ENCODE peak calls at places on chromosome 11, in six cellular contexts. One of them, this sample, is unnamed. For H3K4me1, the result is how much of the 10 kb centered on the place peaks cover.

GRCh38 chr11:2699531-2700414 is at the start of gene KCNQ1OT1:
- DNase-seq in ovary: peak
- DNase-seq in endothelial cell of umbilical vein: peak
- DNase-seq in tibial artery: peak
- DNase-seq in mammary epithelial cell: peak
- DNase-seq in PC-3: peak
- DNase-seq in this sample: peak

GRCh38 chr11:7924526-7924925 is 6.5 kb downstream of the OR10A6 start:
- DNase-seq in PC-3: no peak
- DNase-seq in ovary: no peak
- DNase-seq in tibial artery: no peak
- DNase-seq in mammary epithelial cell: no peak
- DNase-seq in endothelial cell of umbilical vein: no peak
- DNase-seq in this sample: peak

GRCh38 chr11:69249641-69250502 is 44.1 kb upstream of the MYEOV start:
- DNase-seq in ovary: no peak
- DNase-seq in endothelial cell of umbilical vein: no peak
- DNase-seq in tibial artery: peak
- DNase-seq in PC-3: peak
- DNase-seq in mammary epithelial cell: no peak
- DNase-seq in this sample: no peak

GRCh38 chr11:93541884-93542752 is 1.1 kb downstream of the SMCO4 start:
- DNase-seq in tibial artery: peak
- DNase-seq in endothelial cell of umbilical vein: peak
- DNase-seq in PC-3: peak
- DNase-seq in mammary epithelial cell: peak
- DNase-seq in ovary: peak
- DNase-seq in this sample: peak

GRCh38 chr11:66070604-66071325 is 693 bp downstream of the PACS1 start:
- DNase-seq in ovary: peak
- DNase-seq in tibial artery: peak
- DNase-seq in endothelial cell of umbilical vein: peak
- DNase-seq in mammary epithelial cell: peak
- DNase-seq in PC-3: peak
- DNase-seq in this sample: peak

GRCh38 chr11:45736424-45736823 is 68.5 kb upstream of the SLC35C1 start:
- DNase-seq in tibial artery: no peak
- DNase-seq in mammary epithelial cell: peak
- DNase-seq in ovary: no peak
- DNase-seq in endothelial cell of umbilical vein: no peak
- DNase-seq in PC-3: peak
- DNase-seq in this sample: peak

GRCh38 chr11:6674856-6675255 is 8.3 kb downstream of the MRPL17 start:
- DNase-seq in tibial artery: no peak
- DNase-seq in mammary epithelial cell: no peak
- DNase-seq in endothelial cell of umbilical vein: peak
- DNase-seq in PC-3: no peak
- DNase-seq in ovary: no peak
- DNase-seq in this sample: no peak

GRCh38 chr11:7364660-7365059 is 113.0 kb downstream of the SYT9 start:
- DNase-seq in ovary: no peak
- DNase-seq in tibial artery: no peak
- DNase-seq in endothelial cell of umbilical vein: no peak
- DNase-seq in mammary epithelial cell: no peak
- DNase-seq in PC-3: no peak
- DNase-seq in this sample: no peak

GRCh38 chr11:37500425-37500824 is 902.4 kb upstream of the RAG2 start:
- DNase-seq in ovary: no peak
- DNase-seq in mammary epithelial cell: peak
- DNase-seq in endothelial cell of umbilical vein: no peak
- DNase-seq in PC-3: peak
- DNase-seq in tibial artery: no peak
- DNase-seq in this sample: no peak

GRCh38 chr11:93727985-93728791 is 13.1 kb downstream of the TAF1D start:
- DNase-seq in ovary: no peak
- DNase-seq in endothelial cell of umbilical vein: no peak
- DNase-seq in mammary epithelial cell: no peak
- DNase-seq in PC-3: no peak
- DNase-seq in tibial artery: no peak
- DNase-seq in this sample: no peak

GRCh38 chr11:34599406-34599901 is 21.4 kb upstream of the EHF start:
- DNase-seq in endothelial cell of umbilical vein: peak
- DNase-seq in PC-3: peak
- DNase-seq in ovary: no peak
- DNase-seq in mammary epithelial cell: peak
- DNase-seq in tibial artery: no peak
- DNase-seq in this sample: no peak

GRCh38 chr11:100472727-100473389 is 214.2 kb upstream of the ARHGAP42 start:
- DNase-seq in mammary epithelial cell: no peak
- DNase-seq in PC-3: no peak
- DNase-seq in endothelial cell of umbilical vein: no peak
- DNase-seq in tibial artery: no peak
- DNase-seq in ovary: no peak
- DNase-seq in this sample: no peak

GRCh38 chr11:58286249-58286648 is 18.2 kb upstream of the OR10W1 start:
- DNase-seq in ovary: no peak
- DNase-seq in mammary epithelial cell: peak
- DNase-seq in endothelial cell of umbilical vein: peak
- DNase-seq in PC-3: peak
- DNase-seq in tibial artery: no peak
- DNase-seq in this sample: no peak

GRCh38 chr11:24793479-24793878 is 296.6 kb downstream of the LUZP2 start:
- DNase-seq in endothelial cell of umbilical vein: no peak
- DNase-seq in mammary epithelial cell: no peak
- DNase-seq in ovary: no peak
- DNase-seq in PC-3: no peak
- DNase-seq in tibial artery: no peak
- DNase-seq in this sample: no peak

GRCh38 chr11:27356624-27357222 is 6.3 kb downstream of the CCDC34 start:
- DNase-seq in tibial artery: no peak
- DNase-seq in mammary epithelial cell: no peak
- DNase-seq in PC-3: no peak
- DNase-seq in ovary: no peak
- DNase-seq in endothelial cell of umbilical vein: no peak
- DNase-seq in this sample: no peak

GRCh38 chr11:2541881-2542361 is 97.1 kb downstream of the KCNQ1 start:
- DNase-seq in PC-3: no peak
- DNase-seq in ovary: no peak
- DNase-seq in mammary epithelial cell: no peak
- DNase-seq in endothelial cell of umbilical vein: no peak
- DNase-seq in tibial artery: peak
- DNase-seq in this sample: peak

GRCh38 chr11:9138612-9139579 is 47.5 kb upstream of the SCUBE2 start:
- DNase-seq in endothelial cell of umbilical vein: peak
- DNase-seq in mammary epithelial cell: peak
- DNase-seq in tibial artery: no peak
- DNase-seq in ovary: peak
- DNase-seq in PC-3: peak
- DNase-seq in this sample: peak

GRCh38 chr11:88103337-88104206 is 71.7 kb downstream of the RAB38 start:
- DNase-seq in tibial artery: no peak
- DNase-seq in ovary: no peak
- DNase-seq in mammary epithelial cell: peak
- DNase-seq in PC-3: peak
- DNase-seq in endothelial cell of umbilical vein: peak
- DNase-seq in this sample: no peak

GRCh38 chr11:78149646-78150045 is 10.2 kb upstream of the ALG8 start:
- DNase-seq in tibial artery: no peak
- DNase-seq in endothelial cell of umbilical vein: peak
- DNase-seq in PC-3: peak
- DNase-seq in ovary: no peak
- DNase-seq in mammary epithelial cell: peak
- DNase-seq in this sample: no peak

GRCh38 chr11:69372589-69373250 is 78.8 kb downstream of the MYEOV start:
- DNase-seq in endothelial cell of umbilical vein: no peak
- DNase-seq in PC-3: no peak
- DNase-seq in tibial artery: peak
- DNase-seq in mammary epithelial cell: no peak
- DNase-seq in ovary: no peak
- DNase-seq in this sample: no peak

GRCh38 chr11:34356576-34356917 is 1.3 kb downstream of the ABTB2 start:
- DNase-seq in ovary: no peak
- DNase-seq in PC-3: no peak
- DNase-seq in tibial artery: no peak
- DNase-seq in mammary epithelial cell: peak
- DNase-seq in endothelial cell of umbilical vein: peak
- DNase-seq in this sample: peak

GRCh38 chr11:76977791-76978190 is 56.4 kb upstream of the B3GNT6 start:
- DNase-seq in ovary: no peak
- DNase-seq in endothelial cell of umbilical vein: no peak
- DNase-seq in mammary epithelial cell: no peak
- DNase-seq in tibial artery: no peak
- DNase-seq in PC-3: no peak
- DNase-seq in this sample: peak

GRCh38 chr11:3177931-3178330 is 12.8 kb upstream of the OSBPL5 start:
- DNase-seq in PC-3: peak
- DNase-seq in endothelial cell of umbilical vein: no peak
- DNase-seq in mammary epithelial cell: peak
- DNase-seq in tibial artery: no peak
- DNase-seq in ovary: no peak
- DNase-seq in this sample: no peak

GRCh38 chr11:106288988-106289387 is 211.5 kb downstream of the AASDHPPT start:
- DNase-seq in endothelial cell of umbilical vein: no peak
- DNase-seq in PC-3: no peak
- DNase-seq in mammary epithelial cell: no peak
- DNase-seq in ovary: no peak
- DNase-seq in tibial artery: no peak
- DNase-seq in this sample: no peak

GRCh38 chr11:60265373-60266214 is 14.9 kb upstream of the MS4A4A start:
- DNase-seq in endothelial cell of umbilical vein: peak
- DNase-seq in ovary: no peak
- DNase-seq in tibial artery: no peak
- DNase-seq in mammary epithelial cell: peak
- DNase-seq in PC-3: peak
- DNase-seq in this sample: no peak

GRCh38 chr11:77309401-77310085 is 8.1 kb upstream of the GDPD4 start:
- DNase-seq in endothelial cell of umbilical vein: no peak
- DNase-seq in PC-3: no peak
- DNase-seq in mammary epithelial cell: no peak
- DNase-seq in ovary: no peak
- DNase-seq in tibial artery: no peak
- DNase-seq in this sample: no peak

GRCh38 chr11:118785362-118785761 is 5.6 kb downstream of the DDX6 start:
- DNase-seq in tibial artery: no peak
- DNase-seq in PC-3: peak
- DNase-seq in endothelial cell of umbilical vein: no peak
- DNase-seq in mammary epithelial cell: no peak
- DNase-seq in ovary: no peak
- DNase-seq in this sample: no peak

GRCh38 chr11:2940166-2940929 is 11.1 kb upstream of the PHLDA2 start:
- DNase-seq in ovary: no peak
- DNase-seq in PC-3: peak
- DNase-seq in tibial artery: peak
- DNase-seq in endothelial cell of umbilical vein: no peak
- DNase-seq in mammary epithelial cell: peak
- DNase-seq in this sample: no peak

GRCh38 chr11:47924184-47924671 is 56.1 kb upstream of the PTPRJ start:
- DNase-seq in tibial artery: no peak
- DNase-seq in PC-3: peak
- DNase-seq in ovary: no peak
- DNase-seq in mammary epithelial cell: peak
- DNase-seq in endothelial cell of umbilical vein: peak
- DNase-seq in this sample: peak

GRCh38 chr11:126512741-126513715 is 157.5 kb downstream of the ST3GAL4 start:
- DNase-seq in tibial artery: no peak
- DNase-seq in PC-3: no peak
- DNase-seq in mammary epithelial cell: no peak
- DNase-seq in endothelial cell of umbilical vein: no peak
- DNase-seq in ovary: no peak
- DNase-seq in this sample: no peak

GRCh38 chr11:68370211-68371111 is 58.1 kb downstream of the LRP5 start:
- DNase-seq in endothelial cell of umbilical vein: no peak
- DNase-seq in PC-3: no peak
- DNase-seq in ovary: no peak
- DNase-seq in mammary epithelial cell: no peak
- DNase-seq in tibial artery: peak
- DNase-seq in this sample: no peak

GRCh38 chr11:121654506-121655480 is 202.0 kb upstream of the SORL1-AS1 start:
- DNase-seq in endothelial cell of umbilical vein: no peak
- DNase-seq in mammary epithelial cell: no peak
- DNase-seq in ovary: no peak
- DNase-seq in tibial artery: no peak
- DNase-seq in PC-3: peak
- DNase-seq in this sample: no peak

GRCh38 chr11:44120169-44120568 is 24.7 kb downstream of the EXT2 start:
- DNase-seq in endothelial cell of umbilical vein: no peak
- DNase-seq in ovary: no peak
- DNase-seq in PC-3: peak
- DNase-seq in tibial artery: no peak
- DNase-seq in mammary epithelial cell: no peak
- DNase-seq in this sample: no peak
- TF ChIP-seq CTCF in endothelial cell of umbilical vein: peak
- TF ChIP-seq CTCF in ovary: no peak
- TF ChIP-seq CTCF in PC-3: peak
- TF ChIP-seq CTCF in tibial artery: peak
- TF ChIP-seq CTCF in mammary epithelial cell: peak
- TF ChIP-seq CTCF in this sample: no peak

GRCh38 chr11:63564785-63565350 is 1.7 kb upstream of the PLAAT2 start:
- DNase-seq in mammary epithelial cell: peak
- DNase-seq in PC-3: peak
- DNase-seq in tibial artery: no peak
- DNase-seq in ovary: no peak
- DNase-seq in endothelial cell of umbilical vein: no peak
- DNase-seq in this sample: no peak
- H3K4me1 ChIP-seq in mammary epithelial cell: half or more
- H3K4me1 ChIP-seq in PC-3: half or more
- H3K4me1 ChIP-seq in tibial artery: under half
- H3K4me1 ChIP-seq in ovary: under half
- H3K4me1 ChIP-seq in endothelial cell of umbilical vein: under half
- H3K4me1 ChIP-seq in this sample: under half

GRCh38 chr11:80136991-80137390 is 696.2 kb upstream of the TENM4 start:
- DNase-seq in PC-3: no peak
- DNase-seq in tibial artery: no peak
- DNase-seq in ovary: no peak
- DNase-seq in endothelial cell of umbilical vein: no peak
- DNase-seq in mammary epithelial cell: no peak
- DNase-seq in this sample: no peak
- TF ChIP-seq CTCF in PC-3: no peak
- TF ChIP-seq CTCF in tibial artery: no peak
- TF ChIP-seq CTCF in ovary: no peak
- TF ChIP-seq CTCF in endothelial cell of umbilical vein: no peak
- TF ChIP-seq CTCF in mammary epithelial cell: no peak
- TF ChIP-seq CTCF in this sample: no peak

DNA sequence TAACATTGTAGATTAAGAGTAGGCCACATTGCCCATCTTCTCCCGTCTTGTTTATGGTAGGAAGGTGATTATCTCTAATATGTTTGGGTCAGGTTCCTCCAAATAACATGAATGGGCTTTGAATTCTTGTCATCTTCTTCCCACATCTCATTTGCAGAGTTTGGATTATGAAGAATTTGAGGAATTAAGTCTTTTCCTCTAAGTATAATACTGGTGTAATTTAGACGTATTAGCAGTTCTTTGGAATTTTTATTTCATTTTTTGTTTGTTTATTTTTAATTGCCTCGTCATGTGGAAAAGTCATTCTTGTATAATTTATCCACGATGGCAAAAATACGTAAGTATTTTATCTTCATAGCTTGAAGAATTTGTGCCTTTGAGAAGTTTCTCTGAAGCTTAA is 73.4 kb downstream of the ARHGEF12 start:
- DNase-seq in mammary epithelial cell: no peak
- DNase-seq in tibial artery: no peak
- DNase-seq in endothelial cell of umbilical vein: no peak
- DNase-seq in ovary: no peak
- DNase-seq in PC-3: no peak
- DNase-seq in this sample: no peak
- H3K4me1 ChIP-seq in mammary epithelial cell: under half
- H3K4me1 ChIP-seq in tibial artery: under half
- H3K4me1 ChIP-seq in endothelial cell of umbilical vein: under half
- H3K4me1 ChIP-seq in ovary: under half
- H3K4me1 ChIP-seq in PC-3: under half
- H3K4me1 ChIP-seq in this sample: under half